ENCODE peak calls at places on chromosome 4, in seven cellular contexts. One of them, this sample, is unnamed. For H3K27me3 and H3K4me1, the result is how much of the 10 kb centered on the place peaks cover.

GRCh38 chr4:102037566-102037965 is 247.0 kb downstream of the BANK1 start:
- DNase-seq in heart left ventricle: no peak
- DNase-seq in tibial nerve: no peak
- DNase-seq in transverse colon: no peak
- DNase-seq in ovary: no peak
- DNase-seq in Peyer's patch: no peak
- DNase-seq in IMR-90: no peak
- DNase-seq in this sample: no peak

GRCh38 chr4:52946811-52947210 is 84.7 kb downstream of the RASL11B start:
- DNase-seq in ovary: no peak
- DNase-seq in IMR-90: no peak
- DNase-seq in Peyer's patch: no peak
- DNase-seq in transverse colon: no peak
- DNase-seq in heart left ventricle: peak
- DNase-seq in tibial nerve: no peak
- DNase-seq in this sample: no peak

GRCh38 chr4:156751486-156751885 is 220.1 kb downstream of the PDGFC start:
- DNase-seq in heart left ventricle: no peak
- DNase-seq in tibial nerve: no peak
- DNase-seq in transverse colon: no peak
- DNase-seq in IMR-90: peak
- DNase-seq in Peyer's patch: no peak
- DNase-seq in ovary: no peak
- DNase-seq in this sample: no peak

GRCh38 chr4:88022289-88022688 is 14.9 kb downstream of the PKD2 start:
- DNase-seq in Peyer's patch: no peak
- DNase-seq in transverse colon: no peak
- DNase-seq in tibial nerve: no peak
- DNase-seq in heart left ventricle: no peak
- DNase-seq in ovary: no peak
- DNase-seq in IMR-90: no peak
- DNase-seq in this sample: no peak

GRCh38 chr4:130511776-130512175 is 1415.8 kb downstream of the C4orf33 start:
- DNase-seq in tibial nerve: no peak
- DNase-seq in IMR-90: peak
- DNase-seq in Peyer's patch: no peak
- DNase-seq in ovary: no peak
- DNase-seq in heart left ventricle: no peak
- DNase-seq in transverse colon: no peak
- DNase-seq in this sample: no peak

GRCh38 chr4:89493367-89493766 is 185.8 kb upstream of the GPRIN3 start:
- DNase-seq in transverse colon: no peak
- DNase-seq in ovary: no peak
- DNase-seq in tibial nerve: no peak
- DNase-seq in heart left ventricle: no peak
- DNase-seq in IMR-90: no peak
- DNase-seq in Peyer's patch: no peak
- DNase-seq in this sample: no peak

GRCh38 chr4:185831125-185831815 is 19.3 kb upstream of the SORBS2 start:
- DNase-seq in heart left ventricle: no peak
- DNase-seq in ovary: no peak
- DNase-seq in transverse colon: no peak
- DNase-seq in Peyer's patch: no peak
- DNase-seq in IMR-90: no peak
- DNase-seq in tibial nerve: no peak
- DNase-seq in this sample: no peak

GRCh38 chr4:184688447-184688846 is 38.9 kb downstream of the PRIMPOL start:
- DNase-seq in IMR-90: peak
- DNase-seq in ovary: no peak
- DNase-seq in heart left ventricle: no peak
- DNase-seq in transverse colon: no peak
- DNase-seq in tibial nerve: no peak
- DNase-seq in Peyer's patch: no peak
- DNase-seq in this sample: no peak

GRCh38 chr4:53477038-53477565 is 99.7 kb downstream of the FIP1L1 start:
- DNase-seq in ovary: no peak
- DNase-seq in tibial nerve: no peak
- DNase-seq in heart left ventricle: no peak
- DNase-seq in Peyer's patch: no peak
- DNase-seq in IMR-90: peak
- DNase-seq in transverse colon: no peak
- DNase-seq in this sample: no peak

GRCh38 chr4:88159137-88159725 is 792 bp upstream of the ABCG2 start:
- DNase-seq in heart left ventricle: no peak
- DNase-seq in transverse colon: no peak
- DNase-seq in Peyer's patch: no peak
- DNase-seq in IMR-90: no peak
- DNase-seq in tibial nerve: no peak
- DNase-seq in ovary: no peak
- DNase-seq in this sample: no peak

GRCh38 chr4:20299515-20299914 is 47.8 kb downstream of the SLIT2 start:
- DNase-seq in ovary: no peak
- DNase-seq in transverse colon: no peak
- DNase-seq in IMR-90: peak
- DNase-seq in tibial nerve: no peak
- DNase-seq in Peyer's patch: no peak
- DNase-seq in heart left ventricle: no peak
- DNase-seq in this sample: no peak

DNA sequence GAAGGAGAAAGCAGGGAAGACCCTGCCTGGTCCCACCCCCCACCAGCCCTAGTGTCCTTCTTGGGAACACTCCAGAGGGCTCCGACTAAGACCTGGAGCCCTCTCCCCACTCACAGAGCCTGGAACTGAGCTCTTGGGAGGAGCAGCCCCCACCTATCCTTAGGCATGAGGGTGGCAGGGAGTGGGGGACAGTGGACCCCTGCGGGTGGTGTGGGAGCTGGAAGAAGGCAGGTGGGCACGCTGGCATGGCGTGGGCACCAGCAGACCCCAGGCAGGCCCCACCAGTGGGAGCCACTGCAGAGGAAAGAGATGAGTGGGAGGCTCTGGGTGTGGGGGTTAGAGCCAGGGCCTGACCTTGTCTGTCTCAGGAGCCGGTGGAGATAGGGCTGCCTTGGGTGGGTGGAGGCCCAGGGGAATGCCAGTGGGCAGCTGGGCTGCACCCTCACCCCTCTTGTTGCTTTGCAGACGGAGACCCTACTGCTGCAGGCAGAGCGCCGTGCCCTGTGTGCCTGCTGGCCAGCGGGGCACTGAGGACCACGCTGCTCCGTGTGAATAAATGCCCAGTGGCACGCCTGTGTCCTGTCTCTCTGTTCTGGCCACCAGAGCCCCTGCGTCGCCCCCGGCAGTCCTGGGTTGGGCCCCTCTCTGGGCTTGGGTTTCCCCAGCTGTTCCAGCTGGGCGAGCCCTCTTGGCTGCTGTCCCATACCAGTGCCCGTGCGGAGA is 15.6 kb upstream of the NAT8L start:
- DNase-seq in Peyer's patch: no peak
- DNase-seq in heart left ventricle: no peak
- DNase-seq in IMR-90: no peak
- DNase-seq in tibial nerve: no peak
- DNase-seq in ovary: no peak
- DNase-seq in transverse colon: no peak
- DNase-seq in this sample: no peak
- H3K27me3 ChIP-seq in Peyer's patch: under half
- H3K27me3 ChIP-seq in heart left ventricle: half or more
- H3K27me3 ChIP-seq in IMR-90: under half
- H3K27me3 ChIP-seq in tibial nerve: half or more
- H3K27me3 ChIP-seq in ovary: under half
- H3K27me3 ChIP-seq in transverse colon: half or more
- H3K27me3 ChIP-seq in this sample: under half

GRCh38 chr4:8143392-8144140 is 15.0 kb downstream of the ABLIM2 start:
- DNase-seq in tibial nerve: no peak
- DNase-seq in Peyer's patch: no peak
- DNase-seq in ovary: no peak
- DNase-seq in IMR-90: no peak
- DNase-seq in heart left ventricle: no peak
- DNase-seq in transverse colon: no peak
- DNase-seq in this sample: no peak

GRCh38 chr4:8144359-8144758 is 14.3 kb downstream of the ABLIM2 start:
- DNase-seq in IMR-90: no peak
- DNase-seq in tibial nerve: no peak
- DNase-seq in Peyer's patch: no peak
- DNase-seq in transverse colon: no peak
- DNase-seq in heart left ventricle: no peak
- DNase-seq in ovary: no peak
- DNase-seq in this sample: no peak

GRCh38 chr4:8142556-8142955 is 16.1 kb downstream of the ABLIM2 start:
- DNase-seq in heart left ventricle: no peak
- DNase-seq in ovary: no peak
- DNase-seq in Peyer's patch: no peak
- DNase-seq in tibial nerve: no peak
- DNase-seq in transverse colon: no peak
- DNase-seq in IMR-90: no peak
- DNase-seq in this sample: no peak

GRCh38 chr4:8140915-8141314 is 17.7 kb downstream of the ABLIM2 start:
- DNase-seq in transverse colon: no peak
- DNase-seq in heart left ventricle: no peak
- DNase-seq in IMR-90: no peak
- DNase-seq in Peyer's patch: no peak
- DNase-seq in ovary: no peak
- DNase-seq in tibial nerve: no peak
- DNase-seq in this sample: no peak

GRCh38 chr4:8141935-8142334 is 16.7 kb downstream of the ABLIM2 start:
- DNase-seq in tibial nerve: no peak
- DNase-seq in ovary: no peak
- DNase-seq in Peyer's patch: no peak
- DNase-seq in transverse colon: no peak
- DNase-seq in IMR-90: no peak
- DNase-seq in heart left ventricle: peak
- DNase-seq in this sample: no peak
- TF ChIP-seq POLR2A in tibial nerve: no peak
- TF ChIP-seq POLR2A in ovary: no peak
- TF ChIP-seq POLR2A in Peyer's patch: no peak
- TF ChIP-seq POLR2A in transverse colon: no peak
- TF ChIP-seq POLR2A in IMR-90: no peak
- TF ChIP-seq POLR2A in heart left ventricle: no peak
- TF ChIP-seq POLR2A in this sample: no peak

GRCh38 chr4:6912412-6912811 is 2.8 kb downstream of the TBC1D14 start:
- DNase-seq in IMR-90: no peak
- DNase-seq in heart left ventricle: no peak
- DNase-seq in tibial nerve: no peak
- DNase-seq in Peyer's patch: no peak
- DNase-seq in ovary: no peak
- DNase-seq in transverse colon: no peak
- DNase-seq in this sample: no peak

GRCh38 chr4:6915041-6916005 is 5.7 kb downstream of the TBC1D14 start:
- DNase-seq in ovary: no peak
- DNase-seq in tibial nerve: no peak
- DNase-seq in Peyer's patch: no peak
- DNase-seq in heart left ventricle: no peak
- DNase-seq in IMR-90: no peak
- DNase-seq in transverse colon: no peak
- DNase-seq in this sample: no peak

GRCh38 chr4:6910960-6911874 is 1.6 kb downstream of the TBC1D14 start:
- DNase-seq in Peyer's patch: no peak
- DNase-seq in transverse colon: no peak
- DNase-seq in IMR-90: no peak
- DNase-seq in heart left ventricle: no peak
- DNase-seq in tibial nerve: no peak
- DNase-seq in ovary: no peak
- DNase-seq in this sample: no peak

GRCh38 chr4:6914448-6914847 is 4.8 kb downstream of the TBC1D14 start:
- DNase-seq in tibial nerve: no peak
- DNase-seq in IMR-90: no peak
- DNase-seq in heart left ventricle: no peak
- DNase-seq in Peyer's patch: no peak
- DNase-seq in transverse colon: no peak
- DNase-seq in ovary: no peak
- DNase-seq in this sample: no peak

DNA sequence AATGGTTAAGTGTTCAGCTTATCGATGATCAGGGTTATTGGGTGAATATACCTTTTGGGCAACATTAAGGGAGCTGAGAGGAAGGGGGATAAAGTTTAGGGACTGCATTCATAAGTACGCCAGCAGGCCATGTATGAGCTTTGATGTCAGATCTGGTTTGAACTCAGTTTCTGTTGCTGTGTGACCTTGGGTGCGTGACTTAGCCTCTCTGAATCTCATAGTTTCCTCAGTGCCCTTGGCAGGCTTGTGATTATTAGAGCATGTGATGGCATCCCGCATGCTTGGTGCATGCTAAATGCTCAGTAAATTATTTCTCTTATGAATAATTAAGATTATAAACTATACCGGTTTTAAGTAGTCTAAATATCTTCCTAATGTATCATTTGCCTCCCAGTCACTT is 3.7 kb downstream of the TBC1D14 start:
- DNase-seq in transverse colon: no peak
- DNase-seq in tibial nerve: no peak
- DNase-seq in Peyer's patch: no peak
- DNase-seq in IMR-90: no peak
- DNase-seq in heart left ventricle: no peak
- DNase-seq in ovary: no peak
- DNase-seq in this sample: no peak
- H3K4me1 ChIP-seq in transverse colon: half or more
- H3K4me1 ChIP-seq in tibial nerve: under half
- H3K4me1 ChIP-seq in Peyer's patch: under half
- H3K4me1 ChIP-seq in IMR-90: under half
- H3K4me1 ChIP-seq in heart left ventricle: under half
- H3K4me1 ChIP-seq in ovary: under half
- H3K4me1 ChIP-seq in this sample: under half

GRCh38 chr4:14892563-14892962 is 109.7 kb upstream of the CPEB2 start:
- DNase-seq in ovary: no peak
- DNase-seq in Peyer's patch: no peak
- DNase-seq in IMR-90: no peak
- DNase-seq in transverse colon: no peak
- DNase-seq in heart left ventricle: no peak
- DNase-seq in tibial nerve: no peak
- DNase-seq in this sample: no peak

GRCh38 chr4:14896656-14897175 is 105.6 kb upstream of the CPEB2 start:
- DNase-seq in ovary: no peak
- DNase-seq in tibial nerve: no peak
- DNase-seq in heart left ventricle: no peak
- DNase-seq in IMR-90: no peak
- DNase-seq in Peyer's patch: no peak
- DNase-seq in transverse colon: no peak
- DNase-seq in this sample: no peak

GRCh38 chr4:14894392-14895292 is 107.6 kb upstream of the CPEB2 start:
- DNase-seq in tibial nerve: no peak
- DNase-seq in IMR-90: no peak
- DNase-seq in Peyer's patch: no peak
- DNase-seq in ovary: no peak
- DNase-seq in heart left ventricle: no peak
- DNase-seq in transverse colon: no peak
- DNase-seq in this sample: no peak

GRCh38 chr4:14897217-14897616 is 105.1 kb upstream of the CPEB2 start:
- DNase-seq in heart left ventricle: no peak
- DNase-seq in IMR-90: no peak
- DNase-seq in transverse colon: no peak
- DNase-seq in Peyer's patch: no peak
- DNase-seq in tibial nerve: no peak
- DNase-seq in ovary: no peak
- DNase-seq in this sample: no peak

DNA sequence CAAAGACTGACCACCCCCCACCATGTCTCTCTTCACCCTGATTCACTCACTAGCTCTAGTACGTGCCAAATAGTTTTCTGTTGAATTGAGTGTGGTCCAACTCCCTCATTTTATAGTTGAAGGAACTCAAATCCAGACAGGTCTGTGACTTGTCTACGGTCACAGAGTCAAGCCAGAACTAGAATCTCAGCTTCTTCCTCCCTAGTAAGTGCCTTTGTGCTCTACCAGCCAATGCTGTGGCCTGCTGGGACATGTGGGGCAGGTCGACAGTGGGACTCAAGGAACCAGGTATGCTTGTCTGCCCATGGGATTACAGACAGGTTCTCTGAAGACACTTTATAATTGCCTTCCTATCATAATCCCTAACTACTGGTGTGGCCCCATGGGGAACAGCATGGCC is 108.6 kb upstream of the CPEB2 start:
- DNase-seq in heart left ventricle: no peak
- DNase-seq in IMR-90: no peak
- DNase-seq in tibial nerve: no peak
- DNase-seq in ovary: no peak
- DNase-seq in Peyer's patch: no peak
- DNase-seq in transverse colon: no peak
- DNase-seq in this sample: no peak
- H3K27me3 ChIP-seq in heart left ventricle: under half
- H3K27me3 ChIP-seq in IMR-90: under half
- H3K27me3 ChIP-seq in tibial nerve: under half
- H3K27me3 ChIP-seq in ovary: under half
- H3K27me3 ChIP-seq in Peyer's patch: under half
- H3K27me3 ChIP-seq in transverse colon: under half
- H3K27me3 ChIP-seq in this sample: under half

This sample was measured in uterus.